ENCODE peak calls at places on chromosomes 6 and 20, in six cellular contexts. U is AG09309, I is lower leg skin, R is NT2/D1, N is gastrocnemius medialis, J is heart right ventricle. F is an unnamed sample.

GRCh38 chr6:36025932-36026327 is 1.5 kb upstream of the SLC26A8 start:
- DNase-seq in U (no peak), I (no peak), R (peak; percentile 39), N (no peak), J (no peak), F (no peak)

GRCh38 chr6:89298680-89299450 is 16.2 kb downstream of the GABRR2 start:
- DNase-seq in U (no peak), I (no peak), R (no peak), N (no peak), J (no peak), F (peak; percentile 56)

GRCh38 chr6:137011406-137011805 is 33.4 kb downstream of the IL20RA start:
- DNase-seq in U (no peak), I (no peak), R (no peak), N (no peak), J (no peak), F (no peak)

GRCh38 chr6:137729866-137730629 is 137.0 kb upstream of the TNFAIP3 start:
- DNase-seq in U (no peak), I (no peak), R (no peak), N (no peak), J (no peak), F (no peak)

GRCh38 chr20:39588148-39588757 is 626.1 kb downstream of the DHX35 start:
- DNase-seq in U (no peak), I (no peak), R (no peak), N (no peak), J (no peak), F (no peak)

GRCh38 chr6:168133186-168133585 is 54.2 kb upstream of the FRMD1 start:
- DNase-seq in U (no peak), I (peak; percentile 12), R (no peak), N (no peak), J (peak; percentile 47), F (no peak)

GRCh38 chr20:60310551-60310950 is 352.3 kb downstream of the CDH26 start:
- DNase-seq in U (no peak), I (no peak), R (no peak), N (no peak), J (no peak), F (no peak)

GRCh38 chr6:170039156-170040114 is 251.4 kb downstream of the DLL1 start:
- DNase-seq in U (no peak), I (no peak), R (no peak), N (no peak), J (no peak), F (no peak)

GRCh38 chr6:35710241-35710847 is 21.6 kb upstream of the FKBP5 start:
- DNase-seq in U (no peak), I (no peak), R (no peak), N (no peak), J (no peak), F (no peak)

GRCh38 chr20:40016359-40016758 is 672.7 kb downstream of the MAFB start:
- DNase-seq in U (no peak), I (no peak), R (no peak), N (no peak), J (no peak), F (no peak)

GRCh38 chr6:4253604-4254211 is 118.3 kb upstream of the ECI2 start:
- DNase-seq in U (peak; percentile 27), I (no peak), R (no peak), N (no peak), J (peak; percentile 18), F (peak; percentile 16)

GRCh38 chr6:14732226-14732844 is 513.5 kb upstream of the JARID2 start:
- DNase-seq in U (no peak), I (no peak), R (no peak), N (no peak), J (no peak), F (no peak)

GRCh38 chr6:14729186-14729871 is 516.5 kb upstream of the JARID2 start:
- DNase-seq in U (no peak), I (no peak), R (no peak), N (no peak), J (no peak), F (peak; percentile 88)

GRCh38 chr6:14731638-14732037 is 514.2 kb upstream of the JARID2 start:
- DNase-seq in U (no peak), I (no peak), R (no peak), N (no peak), J (no peak), F (peak; percentile 71)

GRCh38 chr6:14728396-14729024 is 517.4 kb upstream of the JARID2 start:
- DNase-seq in U (no peak), I (peak; percentile 64), R (no peak), N (no peak), J (no peak), F (no peak)

DNA sequence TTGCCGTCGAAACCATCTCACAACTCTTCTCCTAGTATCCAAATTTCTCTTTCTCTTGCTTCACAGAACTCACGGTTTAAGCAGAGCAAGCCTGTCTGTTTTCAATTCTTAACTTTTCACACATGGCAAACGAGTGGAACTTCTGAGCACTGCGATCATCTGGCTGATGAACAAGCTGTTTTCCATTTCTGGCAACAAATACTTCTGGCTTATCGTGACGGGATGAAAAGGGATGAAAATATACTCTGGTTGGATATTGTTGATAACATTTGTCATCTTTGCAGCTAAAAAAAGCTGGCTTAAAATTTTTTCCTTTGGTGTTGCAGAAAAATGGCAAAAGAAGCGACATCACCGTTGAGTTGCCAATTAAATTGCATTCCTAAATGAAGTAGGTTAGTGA is 515.2 kb upstream of the JARID2 start:
- DNase-seq in U (no peak), I (no peak), R (no peak), N (no peak), J (no peak), F (no peak)
- H3K4me3 ChIP-seq in U (no peak overlapping the region), I (no peak overlapping the region), R (no peak overlapping the region), N (no peak overlapping the region), J (no peak overlapping the region), F (no peak overlapping the region)

GRCh38 chr20:833121-833449 is 430 bp upstream of the FAM110A start:
- DNase-seq in U (no peak), I (no peak), R (no peak), N (no peak), J (no peak), F (no peak)
- H3K4me3 ChIP-seq in U (peak overlapping the region; percentile 84), I (no peak overlapping the region), R (no peak overlapping the region), N (peak overlapping the region; percentile 75), J (peak overlapping the region; percentile 68), F (peak overlapping the region; percentile 85)

GRCh38 chr20:50146732-50147662 is 6.5 kb downstream of the PEDS1 start:
- DNase-seq in U (no peak), I (peak; percentile 81), R (no peak), N (peak; percentile 55), J (no peak), F (peak; percentile 87)
- H3K4me3 ChIP-seq in U (no peak overlapping the region), I (no peak overlapping the region), R (no peak overlapping the region), N (no peak overlapping the region), J (no peak overlapping the region), F (peak overlapping the region; percentile 47)

DNA sequence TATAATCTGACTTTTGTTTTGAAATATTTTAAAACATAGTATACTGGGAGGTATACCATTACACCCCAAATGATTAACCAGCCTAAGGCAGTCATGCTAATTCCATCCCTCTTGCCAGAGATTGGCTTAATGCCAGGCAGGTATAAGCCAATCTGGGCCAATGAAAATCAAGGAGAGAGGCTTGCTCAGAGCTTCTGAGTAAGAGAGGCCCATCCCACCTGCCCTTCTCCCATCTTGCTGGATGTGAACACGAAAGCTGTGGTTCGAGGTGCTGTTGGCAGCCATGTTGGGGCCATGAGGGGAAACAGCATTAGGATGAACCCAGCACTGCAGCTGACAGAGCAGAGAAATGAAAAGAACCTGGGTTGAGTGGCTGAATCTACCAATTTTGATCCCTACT is 152.2 kb downstream of the CDC5L start:
- DNase-seq in U (no peak), I (no peak), R (no peak), N (no peak), J (no peak), F (no peak)
- H3K4me3 ChIP-seq in U (no peak overlapping the region), I (no peak overlapping the region), R (no peak overlapping the region), N (no peak overlapping the region), J (no peak overlapping the region), F (no peak overlapping the region)

GRCh38 chr20:2326046-2326445 is 30.2 kb downstream of the TGM3 start:
- DNase-seq in U (no peak), I (no peak), R (no peak), N (no peak), J (no peak), F (no peak)
- H3K4me3 ChIP-seq in U (no peak overlapping the region), I (no peak overlapping the region), R (no peak overlapping the region), N (no peak overlapping the region), J (no peak overlapping the region), F (no peak overlapping the region)

GRCh38 chr20:1964659-1965405 is 29.0 kb downstream of the PDYN start:
- DNase-seq in U (no peak), I (no peak), R (peak; percentile 64), N (no peak), J (no peak), F (no peak)

GRCh38 chr20:1964061-1964460 is 29.8 kb downstream of the PDYN start:
- DNase-seq in U (no peak), I (no peak), R (no peak), N (no peak), J (no peak), F (no peak)

GRCh38 chr20:1968958-1969357 is 24.9 kb downstream of the PDYN start:
- DNase-seq in U (no peak), I (no peak), R (no peak), N (no peak), J (no peak), F (no peak)

GRCh38 chr20:1961374-1961773 is 32.5 kb downstream of the PDYN start:
- DNase-seq in U (no peak), I (no peak), R (no peak), N (no peak), J (no peak), F (no peak)

GRCh38 chr20:1965520-1966278 is 28.2 kb downstream of the PDYN start:
- DNase-seq in U (no peak), I (peak; percentile 58), R (peak; percentile 77), N (no peak), J (peak; percentile 75), F (peak; percentile 70)
- H3K4me3 ChIP-seq in U (no peak overlapping the region), I (no peak overlapping the region), R (no peak overlapping the region), N (no peak overlapping the region), J (no peak overlapping the region), F (no peak overlapping the region)

GRCh38 chr6:84772428-84773132 is 8.2 kb upstream of the TBX18 start:
- DNase-seq in U (no peak), I (no peak), R (no peak), N (no peak), J (peak; percentile 10), F (no peak)
- H3K4me3 ChIP-seq in U (peak overlapping the region; percentile 52), I (no peak overlapping the region), R (peak overlapping the region; percentile 51), N (peak overlapping the region; percentile 53), J (peak overlapping the region; percentile 45), F (no peak overlapping the region)

DNA sequence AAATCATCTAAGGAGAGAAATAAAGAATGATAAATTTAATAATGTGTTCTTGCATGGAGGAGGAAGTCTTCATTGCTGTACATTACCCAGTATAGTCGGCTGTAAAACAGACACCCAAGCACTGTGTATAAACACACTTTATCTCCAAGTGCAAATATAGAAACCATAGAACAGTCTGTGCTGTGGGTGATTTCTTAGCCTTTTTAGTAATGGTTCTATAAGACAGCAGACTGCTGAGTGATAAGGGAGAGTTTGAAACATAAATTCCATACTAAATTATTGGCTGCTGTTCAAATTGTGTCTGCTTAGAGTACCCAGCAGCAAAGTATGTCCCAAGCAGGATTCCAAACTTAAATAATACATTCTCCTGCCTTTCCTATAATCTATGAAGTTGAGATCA is 4.6 kb downstream of the FILIP1 start:
- DNase-seq in U (no peak), I (no peak), R (no peak), N (no peak), J (no peak), F (no peak)
- H3K4me3 ChIP-seq in U (no peak overlapping the region), I (no peak overlapping the region), R (no peak overlapping the region), N (peak overlapping the region; percentile 74), J (no peak overlapping the region), F (no peak overlapping the region)

GRCh38 chr20:50393990-50394561 is 116.1 kb upstream of the PTPN1 start:
- DNase-seq in U (no peak), I (no peak), R (no peak), N (no peak), J (no peak), F (no peak)
- H3K4me3 ChIP-seq in U (no peak overlapping the region), I (no peak overlapping the region), R (no peak overlapping the region), N (no peak overlapping the region), J (no peak overlapping the region), F (no peak overlapping the region)

F was measured in Jurkat, Clone E6-1.